ENCODE peak calls at places on chromosomes 12 and 14, in four cellular contexts. V, D, B and A are unnamed samples.
A peak's percentile ranks its signal among the peaks of the same experiment; 100 is the strongest.

GRCh38 chr14:54674342-54674741 is 107.4 kb downstream of the SAMD4A start:
- DNase-seq in V (no peak), D (no peak), B (no peak), A (no peak)

GRCh38 chr14:81446279-81447007 is 46.3 kb upstream of the STON2 start:
- DNase-seq in V (no peak), D (no peak), B (no peak), A (no peak)

GRCh38 chr14:76305474-76305826 is 70.5 kb upstream of the ESRRB start:
- DNase-seq in V (no peak), D (no peak), B (no peak), A (peak; percentile 47)

GRCh38 chr14:96423012-96423411 is 31.1 kb downstream of the AK7 start:
- DNase-seq in V (no peak), D (no peak), B (no peak), A (no peak)

GRCh38 chr14:29042546-29042945 is 276.0 kb downstream of the FOXG1 start:
- DNase-seq in V (no peak), D (no peak), B (no peak), A (no peak)

GRCh38 chr12:65649126-65649525 is 175.2 kb upstream of the HMGA2 start:
- DNase-seq in V (peak; percentile 99), D (peak; percentile 36), B (no peak), A (no peak)

GRCh38 chr12:66695130-66695529 is 16.3 kb upstream of the GRIP1 start:
- DNase-seq in V (no peak), D (no peak), B (no peak), A (peak; percentile 28)

GRCh38 chr12:131988054-131988796 is 38.5 kb downstream of the EP400 start:
- DNase-seq in V (no peak), D (no peak), B (no peak), A (no peak)

GRCh38 chr12:15966426-15966825 is 55.3 kb downstream of the DERA start:
- DNase-seq in V (peak; percentile 43), D (no peak), B (no peak), A (no peak)

GRCh38 chr12:27981874-27982273 is 9.3 kb upstream of the PTHLH start:
- DNase-seq in V (no peak), D (no peak), B (no peak), A (no peak)

GRCh38 chr12:122368361-122369073 is 54.0 kb downstream of the CLIP1 start:
- DNase-seq in V (peak; percentile 53), D (peak; percentile 27), B (no peak), A (no peak)

GRCh38 chr14:21077672-21078071 is 7.6 kb downstream of the ARHGEF40 start:
- DNase-seq in V (no peak), D (no peak), B (no peak), A (no peak)

GRCh38 chr12:59113831-59114273 is 193.5 kb upstream of the LRIG3 start:
- DNase-seq in V (peak; percentile 76), D (peak; percentile 88), B (peak; percentile 50), A (peak; percentile 83)

GRCh38 chr12:57131896-57132744 is 3.8 kb downstream of the LRP1 start:
- DNase-seq in V (no peak), D (no peak), B (no peak), A (no peak)

GRCh38 chr12:46959484-46959883 is 119.9 kb upstream of the PCED1B start:
- DNase-seq in V (peak; percentile 86), D (no peak), B (no peak), A (no peak)

GRCh38 chr14:36129181-36129580 is 47.3 kb downstream of the PTCSC3 start:
- DNase-seq in V (no peak), D (no peak), B (no peak), A (no peak)

GRCh38 chr12:79737875-79738718 is 47.3 kb upstream of the PAWR start:
- DNase-seq in V (peak; percentile 55), D (peak; percentile 60), B (no peak), A (peak; percentile 42)

GRCh38 chr12:64837427-64837826 is 13.0 kb downstream of the TBC1D30 start:
- DNase-seq in V (no peak), D (no peak), B (no peak), A (no peak)

GRCh38 chr12:26701604-26702215 is 131.3 kb downstream of the ITPR2 start:
- DNase-seq in V (no peak), D (no peak), B (no peak), A (no peak)

GRCh38 chr14:60680511-60680910 is 31.2 kb upstream of the SIX1 start:
- DNase-seq in V (no peak), D (no peak), B (no peak), A (no peak)

GRCh38 chr14:85565862-85566296 is 35.9 kb downstream of the FLRT2 start:
- DNase-seq in V (no peak), D (no peak), B (no peak), A (no peak)

GRCh38 chr12:5013206-5013830 is 30.4 kb upstream of the KCNA5 start:
- DNase-seq in V (no peak), D (no peak), B (no peak), A (no peak)

GRCh38 chr12:95788637-95789036 is 1.9 kb downstream of the NTN4 start:
- DNase-seq in V (no peak), D (no peak), B (no peak), A (no peak)

GRCh38 chr12:106871477-106871876 is 84.2 kb upstream of the TMEM263 start:
- DNase-seq in V (no peak), D (no peak), B (no peak), A (no peak)

GRCh38 chr12:12333407-12333831 is 16.6 kb downstream of the MANSC1 start:
- DNase-seq in V (peak; percentile 35), D (peak; percentile 81), B (no peak), A (peak; percentile 61)

GRCh38 chr12:131941987-131942341 is 7.8 kb upstream of the EP400 start:
- DNase-seq in V (no peak), D (no peak), B (no peak), A (no peak)

GRCh38 chr12:45669093-45669492 is 60.4 kb upstream of the ARID2 start:
- DNase-seq in V (no peak), D (no peak), B (no peak), A (no peak)

GRCh38 chr14:92499216-92499615 is 14.4 kb upstream of the RIN3 start:
- DNase-seq in V (no peak), D (peak; percentile 11), B (no peak), A (no peak)

GRCh38 chr12:101925352-101925751 is 48.0 kb downstream of the DRAM1 start:
- DNase-seq in V (peak; percentile 98), D (peak; percentile 27), B (peak; percentile 65), A (peak; percentile 39)

GRCh38 chr14:53231166-53231565 is 78.0 kb upstream of the DDHD1 start:
- DNase-seq in V (no peak), D (no peak), B (no peak), A (no peak)

GRCh38 chr14:54935958-54936357 is 33.3 kb upstream of the GCH1 start:
- DNase-seq in V (peak; percentile 11), D (no peak), B (no peak), A (no peak)

GRCh38 chr14:21868442-21869046 is 194.9 kb upstream of the OR4E1 start:
- DNase-seq in V (peak; percentile 80), D (peak; percentile 56), B (no peak), A (peak; percentile 73)

GRCh38 chr12:118633071-118633470 is 256.7 kb downstream of the SUDS3 start:
- DNase-seq in V (no peak), D (no peak), B (no peak), A (no peak)

GRCh38 chr12:94589591-94590001 is 60.8 kb downstream of the TMCC3 start:
- DNase-seq in V (no peak), D (no peak), B (no peak), A (no peak)

DNA sequence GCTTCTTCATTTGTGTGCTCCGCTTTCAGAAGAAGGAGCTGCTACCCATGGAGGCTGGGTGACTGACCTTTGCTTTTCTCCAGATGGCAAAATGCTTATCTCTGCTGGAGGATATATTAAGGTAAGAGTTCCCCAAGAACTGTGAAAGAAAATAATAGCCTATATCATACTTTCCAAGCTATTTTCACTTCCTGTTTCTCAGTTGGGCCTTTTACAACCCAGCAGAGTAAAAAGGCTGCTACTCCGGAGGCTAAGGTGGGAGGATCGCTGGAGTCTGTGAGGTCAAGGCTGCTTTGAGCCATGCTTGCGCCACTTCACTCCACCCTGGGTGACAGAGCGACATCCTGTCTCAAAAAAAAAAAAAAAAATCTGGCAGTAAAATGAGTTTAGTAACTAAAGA is 82.1 kb downstream of the APAF1 start:
- DNase-seq in V (no peak), D (no peak), B (no peak), A (no peak)
- H3K36me3 ChIP-seq in V (peaks cover 22% of the 10 kb centered on the region), D (no peaks in the 10 kb centered on the region), B (no peaks in the 10 kb centered on the region), A (peaks cover 13% of the 10 kb centered on the region)

GRCh38 chr12:112180422-112180821 is 55.1 kb downstream of the TRAFD1 start:
- DNase-seq in V (no peak), D (no peak), B (no peak), A (no peak)
- H3K4me3 ChIP-seq in V (no peak overlapping the region), D (no peak overlapping the region), B (no peak overlapping the region), A (no peak overlapping the region)

GRCh38 chr12:109447482-109447881 is 29.6 kb downstream of the KCTD10 start:
- DNase-seq in V (no peak), D (no peak), B (no peak), A (no peak)

GRCh38 chr12:109449845-109450532 is 27.1 kb downstream of the KCTD10 start:
- DNase-seq in V (no peak), D (peak; percentile 52), B (no peak), A (no peak)

GRCh38 chr12:109446869-109447268 is 30.2 kb downstream of the KCTD10 start:
- DNase-seq in V (no peak), D (peak; percentile 70), B (no peak), A (no peak)

GRCh38 chr12:109448272-109448671 is 28.8 kb downstream of the KCTD10 start:
- DNase-seq in V (no peak), D (peak; percentile 52), B (no peak), A (no peak)

GRCh38 chr12:109448707-109449390 is 28.3 kb downstream of the KCTD10 start:
- DNase-seq in V (no peak), D (peak; percentile 41), B (no peak), A (no peak)
- H3K36me3 ChIP-seq in V (peaks cover 67% of the 10 kb centered on the region), D (peaks cover 11% of the 10 kb centered on the region), B (peaks cover 9% of the 10 kb centered on the region), A (peaks cover 96% of the 10 kb centered on the region)

DNA sequence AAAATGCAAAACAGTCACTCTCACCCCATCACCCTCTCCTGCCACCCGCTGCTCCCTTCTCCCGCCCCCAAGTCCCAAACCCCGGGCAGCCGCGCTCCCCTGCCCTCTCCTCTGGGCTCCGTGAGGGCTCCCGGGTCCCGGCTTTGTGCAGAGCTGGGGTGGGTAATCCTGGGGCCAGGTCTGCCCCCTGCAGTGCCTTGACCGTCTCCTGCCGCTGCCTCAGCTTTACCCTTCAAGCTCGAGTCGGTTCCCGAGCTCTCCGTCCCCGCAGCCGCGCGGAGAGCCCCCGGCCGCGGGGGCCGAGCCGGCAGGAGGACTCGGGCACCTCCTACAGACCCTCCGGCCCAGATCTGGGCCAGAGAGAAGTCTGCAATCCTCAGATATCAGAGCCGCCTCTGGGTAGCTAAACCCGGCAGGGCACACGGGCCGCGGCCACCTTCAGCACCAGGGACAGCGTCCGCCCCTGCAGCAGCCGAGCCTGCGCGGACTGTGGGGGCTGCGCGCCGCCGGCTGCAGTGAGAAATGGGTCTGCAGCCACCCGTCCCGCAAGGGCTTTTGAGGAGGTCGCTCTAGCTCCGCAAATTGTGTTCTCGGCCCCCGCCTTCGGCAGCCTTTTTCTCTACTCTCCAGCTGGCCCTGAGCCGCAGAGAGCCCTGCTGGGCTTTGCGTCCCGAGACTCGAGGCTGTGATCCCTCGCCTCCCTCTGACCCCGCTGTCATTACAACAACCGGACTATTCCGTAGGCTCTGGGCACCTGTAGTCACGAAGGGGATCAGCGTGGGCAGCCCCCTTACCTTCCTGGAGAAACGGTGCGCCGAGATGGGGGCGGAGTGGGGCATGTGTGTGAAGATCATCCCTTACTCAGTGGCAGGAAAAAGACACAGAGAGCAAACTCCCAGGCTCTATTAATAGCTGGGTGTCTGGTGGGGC is 1.2 kb downstream of the PRMT8 start:
- DNase-seq in V (peak; percentile 25), D (no peak), B (peak; percentile 59), A (peak; percentile 31)
- H3K4me3 ChIP-seq in V (no peak overlapping the region), D (no peak overlapping the region), B (peak overlapping the region; percentile 46), A (no peak overlapping the region)